ENCODE peak calls at places on chromosomes 11 and 22, in seven cellular contexts. One of them, this sample, is unnamed.

GRCh38 chr11:35111171-35112055 is 27.6 kb upstream of the CD44 start:
- DNase-seq in neural progenitor cell: no peak
- DNase-seq in heart left ventricle: peak; percentile 54
- DNase-seq in endothelial cell of umbilical vein: peak; percentile 47
- DNase-seq in cardiac fibroblast: peak; percentile 74
- DNase-seq in lower lobe of right lung: no peak
- DNase-seq in heart right ventricle: peak; percentile 30
- DNase-seq in this sample: no peak

GRCh38 chr11:75639752-75640151 is 29.1 kb downstream of the MAP6 start:
- DNase-seq in cardiac fibroblast: peak; percentile 51
- DNase-seq in endothelial cell of umbilical vein: peak; percentile 60
- DNase-seq in heart right ventricle: peak; percentile 84
- DNase-seq in neural progenitor cell: peak; percentile 47
- DNase-seq in heart left ventricle: peak; percentile 72
- DNase-seq in lower lobe of right lung: peak; percentile 89
- DNase-seq in this sample: no peak

GRCh38 chr22:35102663-35103062 is 36.7 kb downstream of the ISX start:
- DNase-seq in heart left ventricle: no peak
- DNase-seq in endothelial cell of umbilical vein: no peak
- DNase-seq in heart right ventricle: no peak
- DNase-seq in neural progenitor cell: peak; percentile 25
- DNase-seq in lower lobe of right lung: peak; percentile 48
- DNase-seq in cardiac fibroblast: no peak
- DNase-seq in this sample: peak; percentile 12

GRCh38 chr22:28230682-28231081 is 311.6 kb upstream of the PITPNB start:
- DNase-seq in cardiac fibroblast: peak; percentile 46
- DNase-seq in heart right ventricle: no peak
- DNase-seq in neural progenitor cell: no peak
- DNase-seq in lower lobe of right lung: no peak
- DNase-seq in heart left ventricle: no peak
- DNase-seq in endothelial cell of umbilical vein: no peak
- DNase-seq in this sample: no peak

GRCh38 chr11:76491644-76492043 is 46.8 kb downstream of the EMSY start:
- DNase-seq in endothelial cell of umbilical vein: no peak
- DNase-seq in cardiac fibroblast: no peak
- DNase-seq in neural progenitor cell: no peak
- DNase-seq in heart left ventricle: no peak
- DNase-seq in lower lobe of right lung: no peak
- DNase-seq in heart right ventricle: no peak
- DNase-seq in this sample: no peak

GRCh38 chr11:13868710-13869403 is 93.7 kb upstream of the SPON1 start:
- DNase-seq in heart left ventricle: no peak
- DNase-seq in heart right ventricle: no peak
- DNase-seq in cardiac fibroblast: no peak
- DNase-seq in neural progenitor cell: no peak
- DNase-seq in endothelial cell of umbilical vein: no peak
- DNase-seq in lower lobe of right lung: no peak
- DNase-seq in this sample: no peak

GRCh38 chr22:39278040-39278439 is 33.3 kb upstream of the PDGFB start:
- DNase-seq in lower lobe of right lung: no peak
- DNase-seq in cardiac fibroblast: peak; percentile 43
- DNase-seq in neural progenitor cell: no peak
- DNase-seq in endothelial cell of umbilical vein: no peak
- DNase-seq in heart right ventricle: peak; percentile 75
- DNase-seq in heart left ventricle: peak; percentile 75
- DNase-seq in this sample: no peak

GRCh38 chr11:3052109-3052479 is 5.1 kb downstream of the CARS1 start:
- DNase-seq in endothelial cell of umbilical vein: no peak
- DNase-seq in heart left ventricle: no peak
- DNase-seq in cardiac fibroblast: no peak
- DNase-seq in neural progenitor cell: no peak
- DNase-seq in lower lobe of right lung: no peak
- DNase-seq in heart right ventricle: no peak
- DNase-seq in this sample: no peak

GRCh38 chr22:44337658-44338004 is 24.9 kb upstream of the SHISAL1 start:
- DNase-seq in heart right ventricle: peak; percentile 36
- DNase-seq in lower lobe of right lung: no peak
- DNase-seq in cardiac fibroblast: peak; percentile 70
- DNase-seq in heart left ventricle: no peak
- DNase-seq in neural progenitor cell: peak; percentile 48
- DNase-seq in endothelial cell of umbilical vein: no peak
- DNase-seq in this sample: no peak

GRCh38 chr11:124633355-124633754 is 10.7 kb downstream of the TBRG1 start:
- DNase-seq in heart right ventricle: no peak
- DNase-seq in heart left ventricle: no peak
- DNase-seq in neural progenitor cell: no peak
- DNase-seq in cardiac fibroblast: peak; percentile 23
- DNase-seq in endothelial cell of umbilical vein: peak; percentile 26
- DNase-seq in lower lobe of right lung: no peak
- DNase-seq in this sample: no peak
- TF ChIP-seq CTCF in heart right ventricle: no peak
- TF ChIP-seq CTCF in heart left ventricle: no peak
- TF ChIP-seq CTCF in neural progenitor cell: peak; percentile 18
- TF ChIP-seq CTCF in cardiac fibroblast: peak; percentile 38
- TF ChIP-seq CTCF in endothelial cell of umbilical vein: peak; percentile 26
- TF ChIP-seq CTCF in lower lobe of right lung: no peak
- TF ChIP-seq CTCF in this sample: peak; percentile 50

GRCh38 chr22:50189849-50190181 is 4.1 kb downstream of the TRABD start:
- DNase-seq in lower lobe of right lung: no peak
- DNase-seq in heart left ventricle: no peak
- DNase-seq in cardiac fibroblast: no peak
- DNase-seq in heart right ventricle: no peak
- DNase-seq in endothelial cell of umbilical vein: no peak
- DNase-seq in neural progenitor cell: no peak
- DNase-seq in this sample: no peak
- H3K4me3 ChIP-seq in lower lobe of right lung: peak overlapping the region; percentile 59
- H3K4me3 ChIP-seq in heart left ventricle: peak overlapping the region; percentile 60
- H3K4me3 ChIP-seq in cardiac fibroblast: no peak overlapping the region
- H3K4me3 ChIP-seq in heart right ventricle: peak overlapping the region; percentile 44
- H3K4me3 ChIP-seq in endothelial cell of umbilical vein: no peak overlapping the region
- H3K4me3 ChIP-seq in neural progenitor cell: no peak overlapping the region
- H3K4me3 ChIP-seq in this sample: peak overlapping the region; percentile 60

GRCh38 chr11:26551186-26551801 is 20.8 kb downstream of the MUC15 start:
- DNase-seq in lower lobe of right lung: no peak
- DNase-seq in heart left ventricle: no peak
- DNase-seq in neural progenitor cell: no peak
- DNase-seq in cardiac fibroblast: peak; percentile 41
- DNase-seq in heart right ventricle: no peak
- DNase-seq in endothelial cell of umbilical vein: no peak
- DNase-seq in this sample: no peak
- TF ChIP-seq CTCF in lower lobe of right lung: peak; percentile 36
- TF ChIP-seq CTCF in heart left ventricle: no peak
- TF ChIP-seq CTCF in neural progenitor cell: peak; percentile 73
- TF ChIP-seq CTCF in cardiac fibroblast: peak; percentile 43
- TF ChIP-seq CTCF in heart right ventricle: no peak
- TF ChIP-seq CTCF in endothelial cell of umbilical vein: no peak
- TF ChIP-seq CTCF in this sample: peak; percentile 63

GRCh38 chr11:17755891-17756290 is 21.3 kb downstream of the KCNC1 start:
- DNase-seq in endothelial cell of umbilical vein: no peak
- DNase-seq in neural progenitor cell: no peak
- DNase-seq in heart right ventricle: no peak
- DNase-seq in cardiac fibroblast: no peak
- DNase-seq in lower lobe of right lung: no peak
- DNase-seq in heart left ventricle: no peak
- DNase-seq in this sample: no peak
- H3K4me3 ChIP-seq in endothelial cell of umbilical vein: no peak overlapping the region
- H3K4me3 ChIP-seq in neural progenitor cell: no peak overlapping the region
- H3K4me3 ChIP-seq in heart right ventricle: no peak overlapping the region
- H3K4me3 ChIP-seq in cardiac fibroblast: no peak overlapping the region
- H3K4me3 ChIP-seq in lower lobe of right lung: no peak overlapping the region
- H3K4me3 ChIP-seq in heart left ventricle: no peak overlapping the region
- H3K4me3 ChIP-seq in this sample: no peak overlapping the region

This sample was measured in epithelial cell of proximal tubule.